ENCODE peak calls at places on chromosomes 6 and 20, in seven cellular contexts. L is esophagus squamous epithelium, P is lower leg skin, Z is cardiac fibroblast, C is endothelial cell, O is type B pancreatic cell, R is A549. G is an unnamed sample.

GRCh38 chr20:3080939-3081388 is 3.6 kb downstream of the AVP start:
- DNase-seq in L (no peak), P (no peak), Z (peak), C (no peak), O (no peak), R (peak), G (no peak)

GRCh38 chr6:84606860-84607259 is 157.5 kb downstream of the TBX18 start:
- DNase-seq in L (no peak), P (no peak), Z (no peak), C (no peak), O (no peak), R (no peak), G (no peak)

GRCh38 chr20:4441191-4441590 is 280.5 kb upstream of the PRND start:
- DNase-seq in L (no peak), P (no peak), Z (no peak), C (no peak), O (no peak), R (no peak), G (no peak)

GRCh38 chr20:10448270-10449156 is 13.4 kb downstream of the SLX4IP start:
- DNase-seq in L (no peak), P (no peak), Z (peak), C (no peak), O (no peak), R (no peak), G (no peak)

GRCh38 chr20:45036044-45036755 is 64.7 kb downstream of the KCNS1 start:
- DNase-seq in L (no peak), P (no peak), Z (peak), C (no peak), O (no peak), R (peak), G (peak)

GRCh38 chr6:164505425-164505824 is 804.0 kb downstream of the C6orf118 start:
- DNase-seq in L (no peak), P (no peak), Z (no peak), C (no peak), O (no peak), R (no peak), G (no peak)

GRCh38 chr6:41426438-41426851 is 91.0 kb downstream of the NCR2 start:
- DNase-seq in L (no peak), P (no peak), Z (no peak), C (no peak), O (no peak), R (no peak), G (peak)

GRCh38 chr6:15715060-15715459 is 52.2 kb upstream of the DTNBP1 start:
- DNase-seq in L (no peak), P (no peak), Z (peak), C (no peak), O (no peak), R (no peak), G (peak)

GRCh38 chr20:63580796-63581461 is 6.9 kb upstream of the HELZ2 start:
- DNase-seq in L (no peak), P (no peak), Z (peak), C (peak), O (no peak), R (peak), G (peak)

GRCh38 chr6:44377971-44378370 is 9.5 kb upstream of the CDC5L start:
- DNase-seq in L (no peak), P (no peak), Z (no peak), C (no peak), O (no peak), R (no peak), G (no peak)

GRCh38 chr20:58458342-58459057 is 56.7 kb downstream of the APCDD1L start:
- DNase-seq in L (no peak), P (no peak), Z (no peak), C (no peak), O (no peak), R (no peak), G (peak)

GRCh38 chr6:13253272-13253671 is 75.1 kb downstream of the TBC1D7 start:
- DNase-seq in L (no peak), P (no peak), Z (no peak), C (no peak), O (no peak), R (no peak), G (no peak)

GRCh38 chr6:13250703-13251102 is 77.6 kb downstream of the TBC1D7 start:
- DNase-seq in L (no peak), P (no peak), Z (no peak), C (no peak), O (no peak), R (no peak), G (no peak)

GRCh38 chr6:13248953-13249432 is 79.3 kb downstream of the TBC1D7 start:
- DNase-seq in L (no peak), P (peak), Z (no peak), C (no peak), O (no peak), R (no peak), G (no peak)

GRCh38 chr6:13249817-13250216 is 78.5 kb downstream of the TBC1D7 start:
- DNase-seq in L (no peak), P (no peak), Z (no peak), C (no peak), O (no peak), R (no peak), G (no peak)

DNA sequence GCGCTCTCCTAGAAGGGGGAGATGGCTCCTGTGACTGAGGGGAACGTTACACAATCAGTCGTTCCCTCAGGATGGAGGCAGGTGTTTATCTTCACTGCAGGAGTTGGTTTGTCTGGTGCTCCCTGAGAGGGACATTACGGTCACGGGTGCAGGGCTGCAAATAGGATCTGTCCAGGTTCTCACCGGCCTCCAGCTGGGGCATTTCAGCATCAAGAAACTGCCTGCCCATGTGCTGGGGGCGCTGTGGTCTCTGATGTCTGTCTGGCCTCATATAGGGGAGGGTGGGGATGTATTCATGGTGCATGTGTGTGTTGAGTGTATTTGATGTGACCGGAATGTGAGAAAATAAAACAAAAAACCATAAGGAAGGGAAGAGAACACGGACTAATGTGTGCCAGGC is 77.1 kb downstream of the TBC1D7 start:
- DNase-seq in L (no peak), P (peak), Z (no peak), C (no peak), O (no peak), R (no peak), G (no peak)
- TF ChIP-seq CTCF in L (no peak), P (no peak), Z (no peak), C (no peak), O (no peak), R (no peak), G (peak)

GRCh38 chr6:30060982-30061765 is at the start of gene POLR1H:
- DNase-seq in L (peak), P (peak), Z (peak), C (peak), O (peak), R (peak), G (peak)
- TF ChIP-seq CTCF in L (no peak), P (no peak), Z (no peak), C (no peak), O (peak), R (no peak), G (no peak)

GRCh38 chr6:26500102-26500501 is at the start of gene BTN1A1:
- DNase-seq in L (no peak), P (no peak), Z (no peak), C (no peak), O (no peak), R (no peak), G (no peak)
- TF ChIP-seq CTCF in L (no peak), P (no peak), Z (no peak), C (no peak), O (no peak), R (no peak), G (no peak)

GRCh38 chr20:51012357-51012756 is 10.6 kb downstream of the KCNG1 start:
- DNase-seq in L (no peak), P (no peak), Z (no peak), C (no peak), O (no peak), R (no peak), G (no peak)

GRCh38 chr20:51013577-51014330 is 9.2 kb downstream of the KCNG1 start:
- DNase-seq in L (no peak), P (no peak), Z (no peak), C (no peak), O (no peak), R (no peak), G (no peak)

GRCh38 chr20:51016521-51016920 is 6.4 kb downstream of the KCNG1 start:
- DNase-seq in L (no peak), P (no peak), Z (no peak), C (no peak), O (no peak), R (no peak), G (no peak)

GRCh38 chr20:51017313-51017712 is 5.6 kb downstream of the KCNG1 start:
- DNase-seq in L (no peak), P (no peak), Z (no peak), C (no peak), O (no peak), R (no peak), G (no peak)

GRCh38 chr20:51014797-51015722 is 7.8 kb downstream of the KCNG1 start:
- DNase-seq in L (no peak), P (no peak), Z (peak), C (peak), O (no peak), R (peak), G (peak)
- TF ChIP-seq CTCF in L (peak), P (no peak), Z (peak), C (peak), O (peak), R (peak), G (peak)

GRCh38 chr20:43243672-43244269 is 54.1 kb upstream of the PTPRT start:
- DNase-seq in L (no peak), P (no peak), Z (peak), C (no peak), O (no peak), R (peak), G (no peak)
- TF ChIP-seq CTCF in L (no peak), P (no peak), Z (no peak), C (no peak), O (peak), R (peak), G (no peak)

GRCh38 chr20:18653736-18654447 is 66.0 kb downstream of the DTD1 start:
- DNase-seq in L (no peak), P (peak), Z (no peak), C (no peak), O (no peak), R (no peak), G (no peak)
- TF ChIP-seq CTCF in L (no peak), P (no peak), Z (no peak), C (no peak), O (no peak), R (no peak), G (no peak)

DNA sequence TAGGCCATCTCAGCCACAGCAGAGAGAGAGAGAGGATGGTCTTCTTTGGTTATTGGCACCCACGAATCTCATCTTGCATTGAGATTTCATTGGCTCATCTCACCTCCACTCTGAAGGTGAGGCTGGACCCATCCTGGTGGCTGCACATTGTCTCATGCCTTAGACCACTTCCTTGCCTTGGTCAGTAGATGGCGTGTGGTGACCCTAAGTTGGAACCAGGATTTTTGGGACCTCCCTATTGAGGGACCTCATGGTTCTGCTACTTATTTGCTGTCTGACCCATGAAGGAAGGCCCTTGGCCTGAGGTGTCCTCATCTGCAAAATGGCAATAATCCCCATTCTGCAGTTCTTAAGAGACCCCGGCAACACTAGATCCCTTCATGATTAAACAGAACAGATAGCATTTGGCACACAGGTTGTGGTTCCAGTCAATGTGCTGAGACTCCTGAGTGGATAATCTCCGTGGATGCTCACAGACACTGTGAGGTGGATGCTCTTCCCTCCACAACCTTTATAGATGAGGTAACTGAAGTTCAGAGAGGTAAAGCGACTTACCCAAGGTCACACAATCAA is 21.5 kb upstream of the AAR2 start:
- DNase-seq in L (no peak), P (no peak), Z (peak), C (no peak), O (no peak), R (peak), G (peak)
- TF ChIP-seq CTCF in L (no peak), P (no peak), Z (peak), C (peak), O (peak), R (peak), G (peak)

GRCh38 chr6:5036309-5036708 is 32.5 kb upstream of the RPP40 start:
- DNase-seq in L (no peak), P (no peak), Z (peak), C (peak), O (no peak), R (peak), G (peak)
- TF ChIP-seq CTCF in L (peak), P (no peak), Z (no peak), C (no peak), O (peak), R (no peak), G (no peak)

G was measured in astrocyte of the spinal cord.